ENCODE peak calls at places on chromosomes 1 and 21, in nine cellular contexts. M, V, G, W, L, T, H, F and N are unnamed samples.

GRCh38 chr1:244226440-244226839 is 175.4 kb downstream of the ZBTB18 start:
- DNase-seq in M (no peak), V (no peak), G (no peak), W (no peak), L (no peak), T (no peak), H (no peak), F (peak; percentile 6), N (no peak)

GRCh38 chr1:43979528-43980254 is 681 bp downstream of the B4GALT2 start:
- DNase-seq in M (no peak), V (peak; percentile 40), G (no peak), W (peak; percentile 49), L (peak; percentile 47), T (peak; percentile 83), H (peak; percentile 83), F (peak; percentile 42), N (peak; percentile 59)

GRCh38 chr1:160377585-160378206 is 10.8 kb downstream of the NHLH1 start:
- DNase-seq in M (no peak), V (no peak), G (peak; percentile 51), W (no peak), L (no peak), T (no peak), H (no peak), F (no peak), N (peak; percentile 23)

GRCh38 chr1:214983126-214983869 is 99.2 kb upstream of the KCNK2 start:
- DNase-seq in M (no peak), V (no peak), G (no peak), W (no peak), L (no peak), T (no peak), H (no peak), F (no peak), N (no peak)

GRCh38 chr1:21042920-21043605 is 133.6 kb downstream of the EIF4G3 start:
- DNase-seq in M (no peak), V (no peak), G (no peak), W (no peak), L (no peak), T (no peak), H (no peak), F (no peak), N (no peak)

GRCh38 chr1:172599912-172600311 is 59.0 kb upstream of the FASLG start:
- DNase-seq in M (no peak), V (no peak), G (no peak), W (no peak), L (no peak), T (no peak), H (no peak), F (no peak), N (no peak)

GRCh38 chr1:31105646-31106045 is 40.1 kb upstream of the PUM1 start:
- DNase-seq in M (no peak), V (no peak), G (no peak), W (no peak), L (no peak), T (no peak), H (no peak), F (no peak), N (no peak)

GRCh38 chr1:208160259-208160819 is 83.8 kb downstream of the PLXNA2 start:
- DNase-seq in M (no peak), V (no peak), G (no peak), W (no peak), L (no peak), T (no peak), H (no peak), F (no peak), N (no peak)

GRCh38 chr1:231803353-231803752 is 176.8 kb downstream of the DISC1 start:
- DNase-seq in M (no peak), V (no peak), G (no peak), W (no peak), L (no peak), T (peak; percentile 58), H (no peak), F (no peak), N (no peak)

GRCh38 chr1:145849356-145850165 is 4.1 kb downstream of the NUDT17 start:
- DNase-seq in M (no peak), V (no peak), G (no peak), W (peak; percentile 60), L (no peak), T (no peak), H (no peak), F (no peak), N (peak; percentile 47)

GRCh38 chr1:165218666-165219065 is 137.8 kb downstream of the LMX1A start:
- DNase-seq in M (no peak), V (peak; percentile 27), G (no peak), W (no peak), L (no peak), T (no peak), H (no peak), F (no peak), N (no peak)

GRCh38 chr21:42461185-42461520 is 34.9 kb downstream of the RSPH1 start:
- DNase-seq in M (no peak), V (no peak), G (no peak), W (no peak), L (no peak), T (no peak), H (no peak), F (no peak), N (no peak)

GRCh38 chr1:221719278-221719597 is 22.7 kb downstream of the DUSP10 start:
- DNase-seq in M (no peak), V (no peak), G (no peak), W (no peak), L (no peak), T (no peak), H (no peak), F (no peak), N (no peak)

GRCh38 chr1:13583592-13583963 is at the start of gene PDPN:
- DNase-seq in M (no peak), V (peak; percentile 89), G (no peak), W (peak; percentile 82), L (no peak), T (peak; percentile 63), H (peak; percentile 70), F (no peak), N (peak; percentile 89)

GRCh38 chr1:88001460-88001859 is 672.8 kb downstream of the LMO4 start:
- DNase-seq in M (no peak), V (no peak), G (no peak), W (no peak), L (no peak), T (no peak), H (no peak), F (no peak), N (no peak)

GRCh38 chr1:233172201-233172600 is 123.3 kb downstream of the PCNX2 start:
- DNase-seq in M (no peak), V (no peak), G (no peak), W (no peak), L (peak; percentile 51), T (no peak), H (no peak), F (no peak), N (peak; percentile 17)

GRCh38 chr1:40780678-40781613 is 2.6 kb upstream of the KCNQ4 start:
- DNase-seq in M (no peak), V (no peak), G (no peak), W (no peak), L (no peak), T (no peak), H (peak; percentile 31), F (no peak), N (no peak)

GRCh38 chr21:39208624-39209333 is 25.5 kb upstream of the PSMG1 start:
- DNase-seq in M (no peak), V (peak; percentile 9), G (no peak), W (no peak), L (no peak), T (no peak), H (no peak), F (no peak), N (peak; percentile 18)